ENCODE peak calls at places on chromosomes 4 and X, in six cellular contexts. R is HFFc6, A is progenitor cell of endocrine pancreas, Q is RWPE1, N is fibroblast of lung, S is bronchial epithelial cell. D is an unnamed sample.

GRCh38 chr4:171203425-171203824 is 609.8 kb upstream of the GALNTL6 start:
- DNase-seq in R (no peak), A (no peak), Q (peak; percentile 55), N (no peak), S (peak; percentile 43), D (no peak)

GRCh38 chrX:96435636-96436035 is 249.0 kb upstream of the DIAPH2 start:
- DNase-seq in R (peak; percentile 5), A (no peak), Q (no peak), N (peak; percentile 39), S (no peak), D (no peak)

GRCh38 chrX:72080150-72080549 is 51.6 kb downstream of the RTL5 start:
- DNase-seq in R (no peak), A (no peak), Q (no peak), N (no peak), S (no peak), D (no peak)

GRCh38 chrX:17656035-17656418 is 81.3 kb upstream of the SCML1 start:
- DNase-seq in R (no peak), A (no peak), Q (no peak), N (no peak), S (no peak), D (no peak)

GRCh38 chr4:138111462-138112000 is 130.6 kb downstream of the SLC7A11 start:
- DNase-seq in R (no peak), A (no peak), Q (no peak), N (no peak), S (peak; percentile 56), D (no peak)

GRCh38 chr4:136690363-136690762 is 841.9 kb downstream of the PCDH18 start:
- DNase-seq in R (no peak), A (no peak), Q (no peak), N (no peak), S (no peak), D (no peak)

GRCh38 chrX:154653048-154653401 is 354 bp downstream of the CTAG2 start:
- DNase-seq in R (no peak), A (no peak), Q (no peak), N (no peak), S (no peak), D (no peak)

GRCh38 chrX:13891367-13892146 is 74.7 kb upstream of the GPM6B start:
- DNase-seq in R (no peak), A (no peak), Q (no peak), N (no peak), S (no peak), D (no peak)

GRCh38 chrX:106451933-106452332 is 159.8 kb upstream of the RADX start:
- DNase-seq in R (no peak), A (no peak), Q (no peak), N (no peak), S (no peak), D (no peak)

GRCh38 chrX:15334561-15334960 is 762 bp downstream of the PIGA start:
- DNase-seq in R (peak; percentile 17), A (no peak), Q (peak; percentile 34), N (no peak), S (peak; percentile 85), D (no peak)

GRCh38 chr4:134408897-134409296 is 207.3 kb upstream of the PABPC4L start:
- DNase-seq in R (no peak), A (no peak), Q (no peak), N (no peak), S (no peak), D (no peak)

GRCh38 chr4:19883841-19884240 is 367.9 kb upstream of the SLIT2 start:
- DNase-seq in R (peak; percentile 33), A (no peak), Q (no peak), N (peak; percentile 70), S (peak; percentile 55), D (no peak)

GRCh38 chr4:157079441-157079840 is 3.5 kb downstream of the GLRB start:
- DNase-seq in R (no peak), A (no peak), Q (no peak), N (no peak), S (no peak), D (no peak)

GRCh38 chr4:56060021-56060420 is 111.3 kb downstream of the CEP135 start:
- DNase-seq in R (no peak), A (no peak), Q (no peak), N (no peak), S (no peak), D (no peak)

GRCh38 chr4:48863728-48864127 is 32.8 kb downstream of the OCIAD1 start:
- DNase-seq in R (no peak), A (no peak), Q (no peak), N (no peak), S (no peak), D (no peak)

GRCh38 chrX:7120578-7121219 is 26.8 kb upstream of the STS start:
- DNase-seq in R (no peak), A (no peak), Q (peak; percentile 0), N (peak; percentile 83), S (peak; percentile 42), D (no peak)

GRCh38 chrX:9665113-9665512 is 100.5 kb downstream of the GPR143 start:
- DNase-seq in R (no peak), A (no peak), Q (no peak), N (no peak), S (no peak), D (no peak)

GRCh38 chr4:41339812-41340809 is 83.4 kb downstream of the UCHL1 start:
- DNase-seq in R (peak; percentile 71), A (no peak), Q (no peak), N (peak; percentile 90), S (no peak), D (no peak)
- TF ChIP-seq CTCF in R (no peak), A (no peak), Q (no peak), N (peak; percentile 26), S (no peak), D (peak; percentile 33)

DNA sequence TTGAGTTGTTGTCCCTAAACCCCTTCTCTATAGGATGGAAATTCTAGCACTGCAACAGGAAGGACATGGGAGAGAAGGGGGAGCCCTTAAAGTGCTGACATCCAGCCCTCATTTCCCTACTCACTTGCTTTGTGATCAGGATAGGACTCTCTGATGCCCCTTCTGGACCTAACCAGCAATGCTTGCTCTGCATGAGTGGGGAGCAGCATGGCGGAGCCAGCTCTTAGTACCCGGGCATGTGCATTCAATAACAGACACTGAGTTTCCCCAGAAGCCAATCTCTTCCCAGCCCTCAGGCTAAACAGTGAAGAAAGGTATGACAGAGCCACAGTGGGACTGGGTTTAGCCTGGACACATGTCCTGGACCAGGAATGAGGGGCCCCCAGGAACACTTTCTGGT is 14.0 kb downstream of the SOD3 start:
- DNase-seq in R (no peak), A (no peak), Q (no peak), N (no peak), S (no peak), D (no peak)
- TF ChIP-seq CTCF in R (peak; percentile 33), A (peak; percentile 20), Q (no peak), N (peak; percentile 12), S (peak; percentile 16), D (no peak)

DNA sequence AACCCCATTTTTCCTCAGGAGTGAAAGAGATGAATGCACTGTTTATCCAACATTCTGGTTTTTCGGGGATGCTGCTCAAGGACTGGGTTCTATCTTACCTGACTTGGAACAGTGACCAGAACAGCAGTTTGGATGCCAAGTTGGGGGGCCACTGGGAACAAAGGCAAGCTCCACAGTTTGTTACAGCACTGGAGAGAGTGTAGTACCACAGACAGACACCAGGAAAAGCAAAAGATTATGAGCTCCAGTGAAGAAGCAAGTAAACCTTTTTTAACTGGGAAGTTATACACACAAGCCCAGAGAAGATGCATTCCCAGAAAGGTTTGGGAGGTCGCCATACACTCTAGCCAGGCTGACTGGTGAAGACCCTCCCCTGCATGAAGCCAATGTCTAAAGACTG is 13.6 kb downstream of the C4orf36 start:
- DNase-seq in R (no peak), A (no peak), Q (no peak), N (no peak), S (no peak), D (no peak)
- TF ChIP-seq CTCF in R (peak; percentile 28), A (peak; percentile 19), Q (no peak), N (no peak), S (no peak), D (no peak)

GRCh38 chr4:125719987-125720386 is 405.2 kb downstream of the FAT4 start:
- DNase-seq in R (no peak), A (no peak), Q (peak; percentile 13), N (no peak), S (peak; percentile 92), D (no peak)
- TF ChIP-seq CTCF in R (no peak), A (no peak), Q (no peak), N (no peak), S (no peak), D (no peak)

GRCh38 chr4:27318740-27319139 is 458.1 kb downstream of the STIM2 start:
- DNase-seq in R (peak; percentile 12), A (no peak), Q (peak; percentile 14), N (peak; percentile 12), S (peak; percentile 25), D (no peak)
- TF ChIP-seq CTCF in R (peak; percentile 72), A (peak; percentile 58), Q (no peak), N (peak; percentile 24), S (peak; percentile 48), D (peak; percentile 66)

DNA sequence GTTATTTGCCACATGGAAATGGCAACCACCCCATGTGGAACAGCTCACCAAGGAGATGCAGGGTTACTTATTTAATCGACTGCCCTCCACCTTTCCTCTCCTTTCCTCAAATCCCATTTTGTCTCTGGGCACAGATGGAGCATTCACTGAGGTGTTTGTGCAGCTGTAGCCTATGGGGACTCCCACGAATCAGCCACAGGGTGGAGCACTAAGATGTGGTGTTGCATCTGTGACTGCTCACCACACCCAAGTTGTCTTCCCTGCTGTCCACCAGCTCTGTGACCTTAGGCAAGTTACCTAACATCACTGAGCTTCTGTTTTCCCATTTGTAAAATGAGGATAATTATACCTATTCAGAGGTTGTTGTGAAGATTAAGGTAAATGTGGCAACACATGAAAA is 252.4 kb upstream of the CPEB2 start:
- DNase-seq in R (no peak), A (no peak), Q (peak; percentile 41), N (peak; percentile 45), S (peak; percentile 56), D (no peak)
- TF ChIP-seq CTCF in R (no peak), A (peak; percentile 24), Q (no peak), N (peak; percentile 39), S (peak; percentile 74), D (peak; percentile 36)

DNA sequence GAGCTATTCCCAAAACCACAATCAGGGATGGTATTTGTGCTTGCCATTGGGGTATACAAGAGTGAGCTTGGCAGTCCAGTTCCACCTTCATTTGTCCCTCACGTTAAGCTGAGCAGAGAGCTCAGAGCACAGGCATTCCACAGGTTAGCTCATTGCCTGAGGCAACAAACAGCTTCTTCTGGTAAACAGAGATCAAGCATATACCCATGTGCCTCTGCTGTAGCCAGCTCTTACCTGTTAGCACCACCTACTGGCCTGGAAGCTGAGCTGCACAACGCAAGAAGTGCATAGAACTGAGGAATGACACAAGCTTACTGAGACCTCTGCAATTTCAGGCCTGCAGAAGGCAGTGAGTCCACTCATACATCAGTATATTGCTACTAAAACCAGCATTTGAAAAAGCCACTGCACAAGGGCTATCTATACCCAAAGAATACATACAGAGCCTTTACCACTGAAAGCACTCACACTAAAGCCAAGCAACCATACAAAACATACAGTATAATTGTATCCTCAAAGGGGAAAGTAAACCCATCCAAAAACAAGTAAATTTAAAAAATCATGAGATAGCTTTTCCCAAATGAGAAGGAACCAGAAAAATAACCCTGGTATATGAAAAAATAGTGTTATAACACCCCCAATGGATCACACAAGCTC is 258.3 kb upstream of the GABRA2 start:
- DNase-seq in R (no peak), A (peak; percentile 24), Q (peak; percentile 5), N (peak; percentile 34), S (peak; percentile 29), D (no peak)
- TF ChIP-seq CTCF in R (peak; percentile 29), A (peak; percentile 89), Q (peak; percentile 49), N (peak; percentile 53), S (peak; percentile 23), D (peak; percentile 65)

GRCh38 chr4:104531390-104531789 is 36.7 kb upstream of the CXXC4 start:
- DNase-seq in R (no peak), A (no peak), Q (no peak), N (peak; percentile 9), S (no peak), D (no peak)
- TF ChIP-seq CTCF in R (no peak), A (no peak), Q (no peak), N (peak; percentile 29), S (no peak), D (peak; percentile 20)